ENCODE peak calls at places on chromosomes 4 and X, in five cellular contexts. I is thoracic aorta; T is CD4-positive, alpha-beta T cell; L is Right ventricle myocardium superior; O is IMR-90. K is an unnamed sample.

GRCh38 chr4:12633058-12633651 is 851.0 kb downstream of the RAB28 start:
- DNase-seq in I (no peak), T (peak; percentile 49), L (peak; percentile 83), O (peak; percentile 48), K (peak; percentile 12)

GRCh38 chrX:150018931-150019331 is 80.6 kb upstream of the EOLA2 start:
- DNase-seq in I (no peak), T (no peak), L (no peak), O (peak; percentile 82), K (peak; percentile 58)

GRCh38 chr4:169823685-169824084 is 65.9 kb upstream of the HPF1 start:
- DNase-seq in I (no peak), T (no peak), L (no peak), O (peak; percentile 60), K (peak; percentile 31)

GRCh38 chr4:128528793-128529553 is 241.4 kb upstream of the PGRMC2 start:
- DNase-seq in I (peak; percentile 55), T (no peak), L (no peak), O (peak; percentile 99), K (peak; percentile 97)

GRCh38 chr4:77538144-77538543 is 67.5 kb upstream of the CXCL13 start:
- DNase-seq in I (no peak), T (no peak), L (no peak), O (peak; percentile 6), K (peak; percentile 73)

GRCh38 chr4:3248811-3249661 is at the start of gene MSANTD1:
- DNase-seq in I (no peak), T (no peak), L (no peak), O (peak; percentile 60), K (peak; percentile 42)

GRCh38 chr4:145043306-145043705 is 54.7 kb downstream of the ANAPC10 start:
- DNase-seq in I (no peak), T (no peak), L (no peak), O (no peak), K (no peak)

GRCh38 chr4:10045481-10045880 is 24.2 kb upstream of the SLC2A9 start:
- DNase-seq in I (no peak), T (no peak), L (no peak), O (peak; percentile 20), K (no peak)

GRCh38 chr4:94274912-94275311 is 67.2 kb downstream of the SMARCAD1 start:
- DNase-seq in I (no peak), T (no peak), L (no peak), O (peak; percentile 71), K (no peak)

GRCh38 chr4:10897076-10897475 is 212.5 kb upstream of the CLNK start:
- DNase-seq in I (no peak), T (no peak), L (no peak), O (no peak), K (no peak)

GRCh38 chr4:17528526-17529165 is 13.7 kb downstream of the CLRN2 start:
- DNase-seq in I (no peak), T (no peak), L (no peak), O (no peak), K (no peak)

GRCh38 chr4:76589402-76589801 is 154.4 kb downstream of the SHROOM3 start:
- DNase-seq in I (no peak), T (no peak), L (no peak), O (peak; percentile 57), K (peak; percentile 57)

K was measured in fibroblast of gingiva.